ENCODE peak calls at places on chromosomes 5 and 9, in four cellular contexts. X is GM12878, Y is H1, P is HepG2. N is an unnamed sample. For H3K4me1 and H3K9me3, the result is how much of the 10 kb centered on the place peaks cover.

GRCh38 chr5:38672059-38672791 is 115.8 kb upstream of the LIFR start:
- DNase-seq in X (no peak), Y (no peak), P (peak), N (peak)

GRCh38 chr5:154811653-154812465 is 38.5 kb downstream of the FAXDC2 start:
- DNase-seq in X (peak), Y (peak), P (peak), N (peak)

GRCh38 chr5:150303070-150303595 is 428 bp upstream of the ARSI start:
- DNase-seq in X (no peak), Y (no peak), P (no peak), N (no peak)

GRCh38 chr9:110583237-110583636 is 3.7 kb upstream of the SVEP1 start:
- DNase-seq in X (no peak), Y (no peak), P (no peak), N (no peak)

GRCh38 chr5:1030801-1031271 is 22.2 kb downstream of the NKD2 start:
- DNase-seq in X (no peak), Y (no peak), P (no peak), N (no peak)

GRCh38 chr5:6405591-6405990 is 27.2 kb upstream of the MED10 start:
- DNase-seq in X (no peak), Y (no peak), P (no peak), N (no peak)

GRCh38 chr9:20044686-20045085 is 255.8 kb upstream of the SLC24A2 start:
- DNase-seq in X (no peak), Y (no peak), P (no peak), N (no peak)

GRCh38 chr9:1047605-1048235 is 2.4 kb upstream of the DMRT2 start:
- DNase-seq in X (no peak), Y (no peak), P (no peak), N (no peak)

GRCh38 chr5:108101105-108101504 is 280.8 kb downstream of the FBXL17 start:
- DNase-seq in X (no peak), Y (no peak), P (no peak), N (no peak)

GRCh38 chr9:4814913-4815312 is 22.2 kb downstream of the RCL1 start:
- DNase-seq in X (peak), Y (no peak), P (no peak), N (no peak)

GRCh38 chr9:95752129-95752731 is 123.3 kb upstream of the ERCC6L2 start:
- DNase-seq in X (no peak), Y (no peak), P (no peak), N (no peak)

GRCh38 chr9:79256691-79257213 is 315.0 kb upstream of the TLE4 start:
- DNase-seq in X (no peak), Y (no peak), P (no peak), N (no peak)

GRCh38 chr5:174235226-174235992 is 189.9 kb downstream of the NSG2 start:
- DNase-seq in X (no peak), Y (no peak), P (no peak), N (no peak)

GRCh38 chr5:137960141-137960540 is 70.9 kb downstream of the PKD2L2 start:
- DNase-seq in X (no peak), Y (no peak), P (no peak), N (no peak)

GRCh38 chr5:149694007-149694406 is 36.1 kb upstream of the PPARGC1B start:
- DNase-seq in X (no peak), Y (no peak), P (peak), N (no peak)

GRCh38 chr9:13587581-13587980 is 308.1 kb upstream of the MPDZ start:
- DNase-seq in X (no peak), Y (no peak), P (no peak), N (no peak)

GRCh38 chr5:88826959-88827585 is 55.9 kb downstream of the MEF2C start:
- DNase-seq in X (peak), Y (no peak), P (no peak), N (no peak)

GRCh38 chr9:2787065-2787464 is 56.8 kb downstream of the PUM3 start:
- DNase-seq in X (no peak), Y (no peak), P (no peak), N (no peak)
- TF ChIP-seq SUZ12 in X (no peak), Y (no peak), P (no peak), N (no peak)

DNA sequence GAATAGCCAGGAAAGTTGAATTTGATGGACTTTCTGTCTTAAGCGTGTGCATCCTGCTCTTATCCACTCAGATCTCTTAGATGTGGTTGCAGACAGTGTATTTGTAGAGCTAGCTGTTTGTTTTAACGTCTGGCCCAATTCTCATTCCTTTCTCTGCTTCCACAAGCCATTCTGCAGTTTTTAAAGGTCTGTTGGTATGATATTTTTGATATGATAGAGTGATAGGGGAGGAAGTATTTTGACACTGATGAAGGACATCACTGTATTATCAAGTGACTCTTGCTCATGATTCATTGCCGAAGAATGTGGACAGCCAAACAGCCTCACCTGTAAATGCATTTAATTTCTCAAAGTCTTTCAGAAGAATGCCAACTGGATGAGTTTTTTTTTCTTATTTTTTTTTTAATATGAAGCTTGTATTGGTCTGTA is 4.5 kb downstream of the TJP2 start:
- DNase-seq in X (no peak), Y (no peak), P (peak), N (no peak)
- H3K4me1 ChIP-seq in X (under half), Y (under half), P (half or more), N (under half)

DNA sequence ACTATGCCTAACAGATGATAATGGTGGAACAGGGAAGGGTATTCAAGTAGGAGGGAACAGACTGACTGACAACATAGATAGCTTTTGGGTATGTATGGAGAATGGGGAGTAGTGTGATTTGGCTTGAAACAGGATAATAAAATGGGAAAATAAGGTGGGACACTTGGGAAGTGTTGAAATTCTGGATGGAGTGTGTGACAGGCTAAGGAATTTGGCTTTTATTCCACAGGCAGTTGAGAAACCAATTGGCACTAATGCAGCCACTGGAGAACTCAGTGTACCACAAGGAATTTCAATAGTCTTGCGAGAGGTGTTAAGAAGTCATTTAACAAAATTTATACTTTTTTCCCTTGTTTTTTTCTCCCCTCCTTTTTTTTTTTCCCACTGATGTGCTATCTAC is 153.5 kb upstream of the ELAVL2 start:
- DNase-seq in X (no peak), Y (no peak), P (no peak), N (no peak)
- H3K9me3 ChIP-seq in X (under half), Y (under half), P (half or more), N (under half)

GRCh38 chr5:14231156-14231555 is 88.0 kb downstream of the TRIO start:
- DNase-seq in X (no peak), Y (no peak), P (no peak), N (no peak)
- TF ChIP-seq SUZ12 in X (no peak), Y (no peak), P (no peak), N (no peak)

DNA sequence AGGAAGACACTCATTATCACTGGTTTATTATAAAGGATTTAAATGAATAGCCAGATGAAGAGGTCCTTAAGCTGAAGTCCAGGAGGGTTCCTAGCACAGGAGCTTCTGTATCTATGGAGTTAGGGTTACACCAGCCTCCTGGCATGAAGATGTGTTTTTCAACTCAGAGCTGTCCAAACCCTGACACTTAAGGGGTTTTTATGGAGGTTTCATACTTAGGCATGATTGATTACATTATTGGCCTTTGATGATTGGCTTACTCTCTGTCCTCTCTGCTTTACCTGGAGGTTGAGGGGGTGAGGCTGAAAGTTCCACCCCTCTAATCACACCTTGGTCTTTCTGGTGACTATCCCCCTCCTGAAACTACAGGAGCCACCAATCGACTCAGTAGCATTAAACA is 84.9 kb upstream of the ZNF169 start:
- DNase-seq in X (no peak), Y (no peak), P (no peak), N (no peak)
- H3K4me1 ChIP-seq in X (half or more), Y (under half), P (half or more), N (under half)

GRCh38 chr5:4537489-4537888 is 602.6 kb upstream of the ADAMTS16 start:
- DNase-seq in X (no peak), Y (no peak), P (no peak), N (no peak)
- H3K9me3 ChIP-seq in X (under half), Y (under half), P (half or more), N (under half)

GRCh38 chr5:134246771-134247329 is 21.0 kb upstream of the PPP2CA start:
- DNase-seq in X (no peak), Y (no peak), P (peak), N (no peak)
- TF ChIP-seq SUZ12 in X (no peak), Y (no peak), P (no peak), N (no peak)